ENCODE peak calls at places on chromosomes 5 and 9, in ten cellular contexts. One of them, this sample, is unnamed.

GRCh38 chr9:125949721-125950465 is 202.7 kb downstream of the PBX3 start:
- DNase-seq in colonic mucosa: no peak
- DNase-seq in choroid plexus epithelial cell: no peak
- DNase-seq in osteocyte: no peak
- DNase-seq in spleen: no peak
- DNase-seq in NCI-H460: no peak
- DNase-seq in LNCaP clone FGC: no peak
- DNase-seq in amygdala: no peak
- DNase-seq in right lobe of liver: no peak
- DNase-seq in GM04504: peak; percentile 6
- DNase-seq in this sample: no peak

GRCh38 chr9:129835860-129836223 is 584 bp downstream of the USP20 start:
- DNase-seq in LNCaP clone FGC: no peak
- DNase-seq in GM04504: no peak
- DNase-seq in choroid plexus epithelial cell: no peak
- DNase-seq in amygdala: no peak
- DNase-seq in spleen: no peak
- DNase-seq in right lobe of liver: no peak
- DNase-seq in colonic mucosa: no peak
- DNase-seq in NCI-H460: no peak
- DNase-seq in osteocyte: no peak
- DNase-seq in this sample: peak; percentile 37

GRCh38 chr9:98374385-98375051 is 119.1 kb upstream of the TBC1D2 start:
- DNase-seq in right lobe of liver: no peak
- DNase-seq in LNCaP clone FGC: no peak
- DNase-seq in GM04504: peak; percentile 71
- DNase-seq in amygdala: no peak
- DNase-seq in osteocyte: no peak
- DNase-seq in colonic mucosa: peak; percentile 33
- DNase-seq in spleen: no peak
- DNase-seq in choroid plexus epithelial cell: peak; percentile 81
- DNase-seq in NCI-H460: peak; percentile 92
- DNase-seq in this sample: peak; percentile 95

GRCh38 chr9:21902112-21902511 is 92.1 kb downstream of the CDKN2A start:
- DNase-seq in LNCaP clone FGC: no peak
- DNase-seq in amygdala: no peak
- DNase-seq in right lobe of liver: no peak
- DNase-seq in osteocyte: no peak
- DNase-seq in GM04504: no peak
- DNase-seq in NCI-H460: no peak
- DNase-seq in colonic mucosa: no peak
- DNase-seq in choroid plexus epithelial cell: no peak
- DNase-seq in spleen: no peak
- DNase-seq in this sample: no peak

GRCh38 chr9:71819115-71819739 is 50.9 kb upstream of the CEMIP2 start:
- DNase-seq in colonic mucosa: peak; percentile 53
- DNase-seq in right lobe of liver: no peak
- DNase-seq in choroid plexus epithelial cell: peak; percentile 61
- DNase-seq in NCI-H460: peak; percentile 40
- DNase-seq in amygdala: no peak
- DNase-seq in osteocyte: no peak
- DNase-seq in spleen: no peak
- DNase-seq in GM04504: no peak
- DNase-seq in LNCaP clone FGC: no peak
- DNase-seq in this sample: peak; percentile 26

GRCh38 chr5:168734657-168735344 is 155.6 kb upstream of the PANK3 start:
- DNase-seq in NCI-H460: no peak
- DNase-seq in right lobe of liver: no peak
- DNase-seq in GM04504: peak; percentile 34
- DNase-seq in amygdala: no peak
- DNase-seq in osteocyte: peak; percentile 54
- DNase-seq in colonic mucosa: no peak
- DNase-seq in LNCaP clone FGC: no peak
- DNase-seq in spleen: no peak
- DNase-seq in choroid plexus epithelial cell: peak; percentile 16
- DNase-seq in this sample: peak; percentile 4

GRCh38 chr5:154543380-154543779 is 65.4 kb upstream of the HAND1 start:
- DNase-seq in LNCaP clone FGC: no peak
- DNase-seq in amygdala: no peak
- DNase-seq in spleen: no peak
- DNase-seq in osteocyte: no peak
- DNase-seq in right lobe of liver: no peak
- DNase-seq in GM04504: no peak
- DNase-seq in colonic mucosa: no peak
- DNase-seq in choroid plexus epithelial cell: peak; percentile 46
- DNase-seq in NCI-H460: no peak
- DNase-seq in this sample: peak; percentile 25

GRCh38 chr5:89904442-89904841 is 505.1 kb downstream of the CETN3 start:
- DNase-seq in amygdala: no peak
- DNase-seq in LNCaP clone FGC: no peak
- DNase-seq in right lobe of liver: no peak
- DNase-seq in spleen: no peak
- DNase-seq in NCI-H460: no peak
- DNase-seq in colonic mucosa: no peak
- DNase-seq in osteocyte: no peak
- DNase-seq in GM04504: no peak
- DNase-seq in choroid plexus epithelial cell: peak; percentile 1
- DNase-seq in this sample: no peak

GRCh38 chr5:156094001-156094400 is 233.0 kb upstream of the SGCD start:
- DNase-seq in colonic mucosa: no peak
- DNase-seq in choroid plexus epithelial cell: no peak
- DNase-seq in GM04504: no peak
- DNase-seq in osteocyte: no peak
- DNase-seq in LNCaP clone FGC: no peak
- DNase-seq in spleen: no peak
- DNase-seq in amygdala: peak; percentile 43
- DNase-seq in right lobe of liver: no peak
- DNase-seq in NCI-H460: no peak
- DNase-seq in this sample: no peak

GRCh38 chr9:37602817-37603216 is 10.4 kb upstream of the TOMM5 start:
- DNase-seq in right lobe of liver: peak; percentile 80
- DNase-seq in amygdala: no peak
- DNase-seq in spleen: no peak
- DNase-seq in LNCaP clone FGC: peak; percentile 100
- DNase-seq in GM04504: no peak
- DNase-seq in choroid plexus epithelial cell: no peak
- DNase-seq in osteocyte: no peak
- DNase-seq in colonic mucosa: peak; percentile 91
- DNase-seq in NCI-H460: no peak
- DNase-seq in this sample: no peak

GRCh38 chr5:150377964-150378694 is 20.6 kb downstream of the TCOF1 start:
- DNase-seq in osteocyte: no peak
- DNase-seq in GM04504: peak; percentile 90
- DNase-seq in LNCaP clone FGC: no peak
- DNase-seq in colonic mucosa: no peak
- DNase-seq in amygdala: no peak
- DNase-seq in NCI-H460: no peak
- DNase-seq in right lobe of liver: no peak
- DNase-seq in choroid plexus epithelial cell: peak; percentile 96
- DNase-seq in spleen: no peak
- DNase-seq in this sample: peak; percentile 75

GRCh38 chr9:76215066-76215465 is 179.2 kb downstream of the RFK start:
- DNase-seq in LNCaP clone FGC: no peak
- DNase-seq in right lobe of liver: no peak
- DNase-seq in osteocyte: no peak
- DNase-seq in choroid plexus epithelial cell: peak; percentile 66
- DNase-seq in GM04504: peak; percentile 59
- DNase-seq in NCI-H460: no peak
- DNase-seq in colonic mucosa: no peak
- DNase-seq in amygdala: no peak
- DNase-seq in spleen: no peak
- DNase-seq in this sample: peak; percentile 80

GRCh38 chr9:110110154-110110553 is 97.8 kb downstream of the C9orf152 start:
- DNase-seq in osteocyte: no peak
- DNase-seq in GM04504: no peak
- DNase-seq in right lobe of liver: no peak
- DNase-seq in LNCaP clone FGC: no peak
- DNase-seq in NCI-H460: no peak
- DNase-seq in spleen: no peak
- DNase-seq in colonic mucosa: no peak
- DNase-seq in amygdala: no peak
- DNase-seq in choroid plexus epithelial cell: no peak
- DNase-seq in this sample: no peak

GRCh38 chr5:31361234-31361633 is 167.7 kb downstream of the CDH6 start:
- DNase-seq in GM04504: peak; percentile 72
- DNase-seq in NCI-H460: no peak
- DNase-seq in spleen: no peak
- DNase-seq in choroid plexus epithelial cell: peak; percentile 48
- DNase-seq in colonic mucosa: no peak
- DNase-seq in LNCaP clone FGC: no peak
- DNase-seq in amygdala: no peak
- DNase-seq in right lobe of liver: no peak
- DNase-seq in osteocyte: no peak
- DNase-seq in this sample: peak; percentile 63

GRCh38 chr5:158819840-158820620 is 279.7 kb downstream of the EBF1 start:
- DNase-seq in osteocyte: no peak
- DNase-seq in spleen: no peak
- DNase-seq in GM04504: no peak
- DNase-seq in right lobe of liver: no peak
- DNase-seq in LNCaP clone FGC: no peak
- DNase-seq in choroid plexus epithelial cell: peak; percentile 56
- DNase-seq in NCI-H460: no peak
- DNase-seq in amygdala: no peak
- DNase-seq in colonic mucosa: no peak
- DNase-seq in this sample: peak; percentile 77

GRCh38 chr5:33343661-33344327 is 97.0 kb upstream of the TARS1 start:
- DNase-seq in colonic mucosa: no peak
- DNase-seq in LNCaP clone FGC: no peak
- DNase-seq in NCI-H460: no peak
- DNase-seq in amygdala: no peak
- DNase-seq in spleen: no peak
- DNase-seq in osteocyte: no peak
- DNase-seq in right lobe of liver: no peak
- DNase-seq in choroid plexus epithelial cell: peak; percentile 91
- DNase-seq in GM04504: peak; percentile 57
- DNase-seq in this sample: peak; percentile 53

This sample was measured in brain microvascular endothelial cell.